ENCODE peak calls at places on chromosomes 7 and 10, in four cellular contexts. G, M, Y and N are unnamed samples.

GRCh38 chr10:124911124-124912051 is 30.5 kb upstream of the ZRANB1 start:
- DNase-seq in G (no peak), M (no peak), Y (peak; percentile 16), N (no peak)

GRCh38 chr7:110373514-110374258 is 717.2 kb upstream of the LRRN3 start:
- DNase-seq in G (no peak), M (no peak), Y (no peak), N (no peak)

GRCh38 chr10:73556855-73557254 is 34.3 kb downstream of the USP54 start:
- DNase-seq in G (no peak), M (no peak), Y (no peak), N (no peak)

GRCh38 chr7:149771199-149771636 is 2.2 kb downstream of the ZNF467 start:
- DNase-seq in G (no peak), M (no peak), Y (no peak), N (no peak)

GRCh38 chr7:141320287-141320686 is 230.9 kb upstream of the AGK start:
- DNase-seq in G (no peak), M (no peak), Y (no peak), N (no peak)

GRCh38 chr10:101749511-101750016 is 26.4 kb downstream of the FGF8 start:
- DNase-seq in G (no peak), M (no peak), Y (no peak), N (no peak)

GRCh38 chr7:133682364-133683181 is 429.7 kb downstream of the EXOC4 start:
- DNase-seq in G (no peak), M (no peak), Y (no peak), N (no peak)

GRCh38 chr7:99193527-99194214 is 14.2 kb downstream of the KPNA7 start:
- DNase-seq in G (no peak), M (no peak), Y (no peak), N (no peak)

GRCh38 chr10:100183482-100183881 is 2.3 kb downstream of the ERLIN1 start:
- DNase-seq in G (no peak), M (no peak), Y (peak; percentile 92), N (no peak)

GRCh38 chr7:22357311-22358175 is 589 bp upstream of the RAPGEF5 start:
- DNase-seq in G (no peak), M (no peak), Y (no peak), N (no peak)

GRCh38 chr10:79386637-79387465 is 39.6 kb downstream of the PPIF start:
- DNase-seq in G (peak; percentile 63), M (no peak), Y (no peak), N (no peak)

GRCh38 chr10:132499367-132499685 is 38.3 kb upstream of the INPP5A start:
- DNase-seq in G (peak; percentile 62), M (no peak), Y (no peak), N (no peak)

GRCh38 chr7:93115796-93116195 is 2.0 kb downstream of the SAMD9 start:
- DNase-seq in G (no peak), M (no peak), Y (no peak), N (no peak)

GRCh38 chr7:116231543-116232401 is 21.4 kb downstream of the TES start:
- DNase-seq in G (no peak), M (no peak), Y (peak; percentile 31), N (no peak)

GRCh38 chr7:6251653-6252052 is 20.8 kb downstream of the CYTH3 start:
- DNase-seq in G (no peak), M (no peak), Y (no peak), N (no peak)

GRCh38 chr7:746074-747061 is 19.3 kb upstream of the PRKAR1B start:
- DNase-seq in G (peak; percentile 55), M (no peak), Y (no peak), N (no peak)

GRCh38 chr10:119375574-119376265 is 166.8 kb downstream of the RGS10 start:
- DNase-seq in G (no peak), M (no peak), Y (no peak), N (no peak)

GRCh38 chr10:86359111-86359510 is 7.5 kb downstream of the GRID1 start:
- DNase-seq in G (peak; percentile 41), M (no peak), Y (no peak), N (no peak)

GRCh38 chr10:89553064-89553734 is 17.8 kb upstream of the SLC16A12 start:
- DNase-seq in G (no peak), M (no peak), Y (no peak), N (no peak)

GRCh38 chr10:87538092-87538795 is 33.6 kb downstream of the MINPP1 start:
- DNase-seq in G (no peak), M (no peak), Y (no peak), N (no peak)

GRCh38 chr7:41544241-41544640 is 158.6 kb downstream of the INHBA start:
- DNase-seq in G (no peak), M (no peak), Y (no peak), N (no peak)

GRCh38 chr7:120731276-120731675 is 126.7 kb downstream of the TSPAN12 start:
- DNase-seq in G (no peak), M (no peak), Y (no peak), N (no peak)

GRCh38 chr10:121310151-121310711 is 288.0 kb downstream of the FGFR2 start:
- DNase-seq in G (no peak), M (no peak), Y (peak; percentile 7), N (no peak)

GRCh38 chr10:29243750-29244149 is 45.1 kb upstream of the LYZL1 start:
- DNase-seq in G (no peak), M (no peak), Y (no peak), N (no peak)

GRCh38 chr7:104980969-104981670 is 32.9 kb upstream of the KMT2E start:
- DNase-seq in G (no peak), M (peak; percentile 71), Y (peak; percentile 77), N (peak; percentile 74)

GRCh38 chr7:155804897-155805825 is 7.1 kb downstream of the SHH start:
- DNase-seq in G (no peak), M (peak; percentile 78), Y (peak; percentile 88), N (peak; percentile 64)

GRCh38 chr7:77570330-77571011 is 33.4 kb downstream of the PTPN12 start:
- DNase-seq in G (no peak), M (no peak), Y (peak; percentile 87), N (no peak)

GRCh38 chr7:111229181-111229740 is 138.3 kb downstream of the LRRN3 start:
- DNase-seq in G (no peak), M (no peak), Y (no peak), N (no peak)

GRCh38 chr7:51949726-51950644 is 633.4 kb upstream of the COBL start:
- DNase-seq in G (no peak), M (no peak), Y (no peak), N (no peak)

GRCh38 chr7:51950811-51951210 is 634.2 kb upstream of the COBL start:
- DNase-seq in G (no peak), M (no peak), Y (no peak), N (no peak)
- H3K4me3 ChIP-seq in G (no peak overlapping the region), M (no peak overlapping the region), Y (no peak overlapping the region), N (no peak overlapping the region)

GRCh38 chr10:69415951-69416350 is 767 bp downstream of the TACR2 start:
- DNase-seq in G (no peak), M (no peak), Y (no peak), N (no peak)

GRCh38 chr10:69412232-69412631 is 4.5 kb downstream of the TACR2 start:
- DNase-seq in G (no peak), M (no peak), Y (no peak), N (no peak)

GRCh38 chr10:69413221-69413865 is 3.4 kb downstream of the TACR2 start:
- DNase-seq in G (peak; percentile 87), M (no peak), Y (peak; percentile 60), N (no peak)

GRCh38 chr10:69415049-69415448 is 1.7 kb downstream of the TACR2 start:
- DNase-seq in G (no peak), M (no peak), Y (no peak), N (no peak)

DNA sequence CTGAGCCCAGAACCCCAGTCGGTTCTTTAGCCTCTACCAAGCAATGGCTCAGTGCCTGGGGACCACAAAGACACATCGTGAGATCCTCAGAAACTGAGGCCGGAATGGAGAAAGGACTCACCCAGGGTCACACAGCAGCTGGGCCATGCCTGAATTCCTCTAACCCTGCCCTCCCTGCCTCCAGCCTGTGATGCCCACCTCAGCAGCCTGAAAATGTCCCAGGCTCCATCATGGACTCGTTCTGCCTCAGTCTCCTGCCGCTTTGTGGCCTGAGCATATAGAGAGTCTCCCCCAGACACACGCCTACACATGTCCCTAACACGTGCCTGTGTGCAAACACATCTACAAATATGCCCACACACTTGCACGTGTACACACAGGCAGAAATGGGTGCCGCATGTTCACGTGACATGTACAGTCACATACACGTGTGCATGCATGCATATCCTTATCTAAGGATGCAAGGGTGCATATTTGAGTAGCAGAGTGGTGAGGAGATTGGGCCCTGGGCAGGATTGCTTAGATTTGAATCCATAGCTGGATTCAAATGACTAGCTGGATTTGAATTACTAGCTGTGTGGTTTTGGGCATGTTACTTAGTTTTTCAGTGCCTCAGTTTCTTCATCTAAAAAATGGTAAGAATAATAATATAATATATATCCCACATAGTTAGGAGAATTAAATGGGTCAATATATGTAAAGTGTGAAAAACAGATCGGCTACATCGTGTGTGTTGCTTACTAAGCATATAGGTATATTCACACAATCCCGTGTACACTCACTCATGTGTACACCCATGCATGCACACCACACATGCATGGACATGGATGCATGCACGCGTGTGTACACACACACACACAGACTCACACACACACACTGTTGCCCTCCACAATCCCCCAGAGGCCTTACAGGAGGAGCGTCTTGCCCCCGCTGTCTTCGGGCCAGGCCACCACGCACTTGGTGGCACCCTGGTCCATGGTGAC is 2.4 kb downstream of the TACR2 start:
- DNase-seq in G (no peak), M (no peak), Y (no peak), N (no peak)
- H3K4me3 ChIP-seq in G (no peak overlapping the region), M (no peak overlapping the region), Y (no peak overlapping the region), N (no peak overlapping the region)

GRCh38 chr10:3471927-3472704 is 299.5 kb upstream of the PITRM1 start:
- DNase-seq in G (no peak), M (no peak), Y (no peak), N (peak; percentile 23)

GRCh38 chr10:3473271-3473670 is 300.7 kb upstream of the PITRM1 start:
- DNase-seq in G (no peak), M (no peak), Y (no peak), N (no peak)

GRCh38 chr10:3471497-3471896 is 298.9 kb upstream of the PITRM1 start:
- DNase-seq in G (no peak), M (no peak), Y (no peak), N (no peak)

GRCh38 chr10:3474266-3474665 is 301.7 kb upstream of the PITRM1 start:
- DNase-seq in G (no peak), M (no peak), Y (no peak), N (no peak)

GRCh38 chr10:3472705-3473078 is 300.1 kb upstream of the PITRM1 start:
- DNase-seq in G (no peak), M (no peak), Y (no peak), N (peak; percentile 24)
- H3K4me3 ChIP-seq in G (peak overlapping the region; percentile 29), M (peak overlapping the region; percentile 61), Y (no peak overlapping the region), N (peak overlapping the region; percentile 94)

DNA sequence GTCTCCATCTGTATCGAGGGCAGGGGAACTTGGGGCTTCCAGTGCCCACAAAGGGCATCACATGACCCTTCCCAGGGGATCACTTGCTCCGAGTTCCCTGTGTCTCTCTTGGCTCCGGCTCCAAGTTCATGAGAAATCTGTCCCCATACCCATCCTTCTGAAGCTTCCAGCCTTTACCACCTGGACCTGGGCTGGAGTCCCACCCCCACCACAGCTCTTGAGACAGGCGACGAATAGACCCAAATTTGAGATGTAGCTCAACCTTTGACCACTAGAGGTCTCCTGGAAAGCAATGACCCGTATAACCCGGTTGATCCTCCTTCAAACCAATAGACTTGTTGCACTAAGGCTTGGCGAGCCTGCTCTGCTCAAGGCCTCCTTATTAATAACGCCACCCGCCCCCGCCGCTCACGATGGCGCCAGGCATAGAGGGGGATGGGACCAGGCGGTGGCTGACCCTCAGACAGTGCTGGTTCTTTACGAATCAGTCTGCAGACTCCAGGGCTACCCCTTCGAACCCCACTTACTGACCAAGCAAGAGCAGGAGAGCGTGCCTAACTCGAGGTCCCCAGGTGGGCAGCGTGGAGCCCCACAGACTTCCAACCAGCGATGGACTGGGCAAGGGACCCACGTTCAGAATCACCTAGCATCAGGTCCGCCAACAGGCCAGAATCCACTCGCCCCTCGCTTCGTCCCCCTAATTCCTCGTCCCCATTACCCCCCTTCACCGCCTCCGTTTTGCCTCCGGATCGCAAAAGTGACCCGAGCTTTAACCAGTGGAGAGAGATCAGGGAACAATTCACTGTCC is 4.4 kb upstream of the ARID5B start:
- DNase-seq in G (peak; percentile 73), M (peak; percentile 72), Y (peak; percentile 91), N (peak; percentile 79)
- H3K4me3 ChIP-seq in G (peak overlapping the region; percentile 38), M (peak overlapping the region; percentile 51), Y (no peak overlapping the region), N (peak overlapping the region; percentile 48)